ENCODE peak calls at places on chromosomes 11 and 22, in nine cellular contexts. D, U, H, M, R, X, A, C and O are unnamed samples.

GRCh38 chr11:44637477-44637876 is 72.0 kb downstream of the CD82 start:
- DNase-seq in M (no peak), U (no peak), A (no peak), R (no peak), C (no peak), H (no peak), D (no peak), X (no peak), O (no peak)

GRCh38 chr22:44676441-44677298 is 25.3 kb upstream of the PRR5 start:
- DNase-seq in M (no peak), X (no peak), D (no peak), H (no peak), U (peak), R (peak), C (no peak), A (no peak), O (peak)

GRCh38 chr11:119118227-119118626 is 3.2 kb upstream of the HINFP start:
- DNase-seq in C (no peak), H (no peak), R (no peak), D (no peak), U (no peak), A (no peak), M (no peak), X (no peak), O (no peak)

GRCh38 chr11:33721291-33721840 is 14.9 kb downstream of the CD59 start:
- DNase-seq in D (no peak), H (no peak), M (no peak), X (peak), R (no peak), A (no peak), U (peak), C (no peak), O (no peak)

GRCh38 chr11:16818284-16818683 is 79.8 kb downstream of the C11orf58 start:
- DNase-seq in C (no peak), A (no peak), M (no peak), D (no peak), R (no peak), U (no peak), X (no peak), H (no peak), O (no peak)

GRCh38 chr11:94452988-94453387 is 40.7 kb downstream of the MRE11 start:
- DNase-seq in X (no peak), M (no peak), R (no peak), H (no peak), U (no peak), C (no peak), D (no peak), A (no peak), O (no peak)

GRCh38 chr22:20128902-20129746 is 2.5 kb upstream of the ZDHHC8 start:
- DNase-seq in D (peak), C (no peak), X (no peak), A (peak), U (peak), R (no peak), H (no peak), M (no peak), O (no peak)

GRCh38 chr11:65593518-65594414 is 1.8 kb downstream of the KCNK7 start:
- DNase-seq in X (peak), D (peak), U (no peak), R (no peak), C (no peak), A (no peak), H (no peak), M (peak), O (no peak)

GRCh38 chr11:7646866-7647265 is 26.4 kb downstream of the CYB5R2 start:
- DNase-seq in M (no peak), X (no peak), A (no peak), C (no peak), R (no peak), H (no peak), D (no peak), U (no peak), O (no peak)

GRCh38 chr11:128667873-128668272 is 26.0 kb upstream of the FLI1 start:
- DNase-seq in X (no peak), U (no peak), R (no peak), H (no peak), M (no peak), C (no peak), D (no peak), A (no peak), O (no peak)

GRCh38 chr11:132563050-132563449 is 969.3 kb downstream of the OPCML start:
- DNase-seq in H (no peak), U (no peak), D (no peak), M (no peak), X (no peak), C (no peak), A (no peak), R (no peak), O (no peak)

GRCh38 chr11:8237453-8237852 is 26.2 kb downstream of the LMO1 start:
- DNase-seq in D (no peak), R (no peak), U (no peak), A (no peak), X (no peak), M (peak), H (no peak), C (no peak), O (peak)

GRCh38 chr11:45233121-45233803 is 52.9 kb downstream of the SYT13 start:
- DNase-seq in A (peak), C (peak), H (peak), R (peak), U (peak), M (peak), D (peak), X (peak), O (peak)

GRCh38 chr11:70328556-70328955 is 58.1 kb downstream of the PPFIA1 start:
- DNase-seq in R (no peak), U (no peak), M (no peak), D (no peak), C (no peak), H (no peak), A (no peak), X (no peak), O (no peak)

GRCh38 chr22:30575011-30575671 is 676 bp upstream of the GAL3ST1 start:
- DNase-seq in D (no peak), U (peak), R (no peak), A (peak), C (no peak), X (peak), H (peak), M (peak), O (no peak)

GRCh38 chr11:64971421-64972233 is at the start of gene MAJIN:
- DNase-seq in R (peak), D (peak), X (peak), U (peak), M (peak), A (peak), H (peak), C (peak), O (peak)

GRCh38 chr11:70183032-70183431 is 20.1 kb upstream of the FADD start:
- DNase-seq in D (no peak), H (no peak), M (no peak), C (no peak), R (no peak), A (no peak), X (no peak), U (no peak), O (no peak)

GRCh38 chr11:34744511-34744910 is 123.6 kb downstream of the EHF start:
- DNase-seq in M (no peak), U (no peak), D (no peak), C (no peak), H (no peak), R (no peak), A (no peak), X (no peak), O (no peak)

DNA sequence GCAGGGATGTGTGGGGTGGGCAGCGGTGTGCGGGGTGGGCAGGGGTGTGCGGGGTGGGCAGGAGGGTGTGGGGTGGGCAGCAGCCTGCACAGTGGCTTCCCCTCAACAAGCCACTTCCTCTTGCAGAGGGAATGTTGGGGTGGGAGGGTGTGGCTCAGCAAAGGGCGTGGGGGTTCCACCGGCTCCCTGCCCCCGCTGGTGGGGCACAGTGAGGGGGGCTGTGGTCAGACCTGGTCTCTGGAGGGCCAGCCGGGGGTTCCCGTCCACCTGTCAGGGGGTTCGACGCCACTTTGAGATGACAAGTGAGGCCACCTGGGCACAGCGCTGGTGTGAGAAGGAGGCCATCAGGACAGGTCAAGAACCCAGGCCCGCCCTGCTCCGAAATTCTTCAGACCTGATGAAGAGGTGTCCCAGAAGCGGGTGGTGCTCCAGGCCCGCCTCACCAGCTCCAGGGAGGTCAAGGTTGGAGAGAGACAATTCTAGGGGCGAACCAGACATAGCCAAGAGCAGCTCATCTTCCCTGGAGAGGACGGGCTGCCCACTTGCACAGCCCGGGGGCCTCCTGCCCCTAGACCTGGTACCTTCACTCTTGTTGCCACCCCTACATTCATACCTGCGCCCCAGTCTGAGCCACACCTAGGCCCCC is 1.3 kb downstream of the C11orf21 start:
- DNase-seq in A (no peak), U (no peak), D (peak), R (no peak), X (peak), M (peak), H (peak), C (no peak), O (peak)
- H3K4me3 ChIP-seq in A (no peak), U (no peak), D (peak), R (no peak), X (no peak), M (no peak), H (peak), C (peak), O (no peak)

GRCh38 chr22:17106785-17107546 is 14.2 kb downstream of the TMEM121B start:
- DNase-seq in H (no peak), X (no peak), A (no peak), R (no peak), U (no peak), M (peak), D (peak), C (no peak), O (no peak)
- H3K4me3 ChIP-seq in H (no peak), X (no peak), A (no peak), R (no peak), U (no peak), M (no peak), D (no peak), C (no peak), O (no peak)

GRCh38 chr11:57643802-57644201 is 5.9 kb downstream of the YPEL4 start:
- DNase-seq in R (no peak), A (no peak), D (no peak), C (no peak), H (no peak), X (no peak), M (no peak), U (peak), O (no peak)

GRCh38 chr11:57640068-57640800 is 9.5 kb downstream of the YPEL4 start:
- DNase-seq in H (no peak), C (no peak), M (no peak), X (no peak), R (no peak), U (no peak), D (no peak), A (no peak), O (no peak)

GRCh38 chr11:57639321-57640067 is 10.2 kb downstream of the YPEL4 start:
- DNase-seq in U (peak), D (no peak), H (no peak), M (no peak), A (no peak), X (no peak), C (no peak), R (no peak), O (no peak)

GRCh38 chr11:57641011-57641410 is 8.7 kb downstream of the YPEL4 start:
- DNase-seq in H (no peak), A (no peak), C (no peak), R (no peak), X (no peak), M (no peak), U (peak), D (no peak), O (no peak)

GRCh38 chr11:57641426-57641825 is 8.3 kb downstream of the YPEL4 start:
- DNase-seq in M (no peak), A (no peak), C (no peak), H (no peak), U (peak), D (no peak), R (peak), X (no peak), O (no peak)
- H3K4me3 ChIP-seq in M (no peak), A (no peak), C (no peak), H (no peak), U (no peak), D (no peak), R (no peak), X (no peak), O (no peak)

GRCh38 chr11:48004456-48004855 is 24.1 kb downstream of the PTPRJ start:
- DNase-seq in A (no peak), M (peak), X (no peak), D (no peak), R (no peak), U (no peak), H (no peak), C (no peak), O (no peak)
- H3K4me3 ChIP-seq in A (no peak), M (no peak), X (no peak), D (peak), R (no peak), U (no peak), H (no peak), C (no peak), O (no peak)